ENCODE peak calls at places on chromosomes 6 and 20, in nine cellular contexts. I is T-cell; X is nephron progenitor cell; P is A673; C is stimulated activated CD4-positive, alpha-beta T cell treated with anti-CD3 and anti-CD28 coated beads, TNF-alpha, amount 100 ng/mL, for 1 hour; W is neural crest cell; H is progenitor cell of endocrine pancreas; K is BJ; J is Kasumi-1. N is an unnamed sample.

GRCh38 chr6:68654134-68654533 is 19.1 kb downstream of the ADGRB3 start:
- DNase-seq in C (no peak), J (no peak), W (no peak), K (no peak), I (no peak), P (no peak), X (no peak), H (no peak), N (no peak)

GRCh38 chr20:49267327-49267726 is 10.5 kb downstream of the ZNFX1 start:
- DNase-seq in W (no peak), K (no peak), H (no peak), J (no peak), X (no peak), C (no peak), P (no peak), I (no peak), N (no peak)

GRCh38 chr20:14193885-14194284 is 143.5 kb downstream of the FLRT3 start:
- DNase-seq in X (no peak), H (no peak), W (no peak), P (peak), K (no peak), I (no peak), C (no peak), J (no peak), N (no peak)

GRCh38 chr20:19524691-19525090 is 233.4 kb upstream of the RIN2 start:
- DNase-seq in C (no peak), K (no peak), I (no peak), X (no peak), P (no peak), J (no peak), H (no peak), W (no peak), N (no peak)

GRCh38 chr6:9192405-9192909 is 757.1 kb upstream of the SLC35B3 start:
- DNase-seq in P (no peak), K (no peak), I (no peak), C (no peak), J (no peak), H (no peak), W (no peak), X (no peak), N (no peak)

GRCh38 chr20:47338131-47338628 is 18.3 kb downstream of the ZMYND8 start:
- DNase-seq in H (no peak), X (no peak), P (no peak), K (no peak), I (no peak), J (no peak), W (no peak), C (no peak), N (no peak)

GRCh38 chr6:26328265-26328844 is 36.6 kb upstream of the BTN3A2 start:
- DNase-seq in W (no peak), C (no peak), H (no peak), K (no peak), P (peak), I (no peak), J (no peak), X (no peak), N (no peak)

GRCh38 chr20:19688031-19688806 is 69.8 kb upstream of the RIN2 start:
- DNase-seq in C (no peak), X (peak), I (no peak), J (no peak), K (peak), P (peak), W (peak), H (peak), N (no peak)

GRCh38 chr6:38284772-38285406 is 354.8 kb downstream of the BTBD9 start:
- DNase-seq in H (no peak), J (no peak), I (no peak), W (no peak), X (no peak), C (no peak), P (no peak), K (no peak), N (no peak)

GRCh38 chr6:156840606-156841005 is 63.4 kb downstream of the ARID1B start:
- DNase-seq in W (no peak), X (no peak), I (no peak), J (no peak), K (no peak), P (no peak), C (no peak), H (no peak), N (no peak)

GRCh38 chr6:114164206-114164605 is 178.6 kb downstream of the HS3ST5 start:
- DNase-seq in I (no peak), C (no peak), X (no peak), W (no peak), H (no peak), J (no peak), K (no peak), P (no peak), N (no peak)

GRCh38 chr6:8277769-8278168 is 157.6 kb downstream of the SLC35B3 start:
- DNase-seq in C (no peak), J (peak), X (peak), K (no peak), H (no peak), I (peak), P (no peak), W (peak), N (no peak)

GRCh38 chr6:7974932-7975763 is 64.6 kb upstream of the TXNDC5 start:
- DNase-seq in P (no peak), C (no peak), I (no peak), X (no peak), J (no peak), K (peak), H (no peak), W (no peak), N (peak)

GRCh38 chr6:108541843-108542795 is 18.6 kb upstream of the FOXO3 start:
- DNase-seq in X (peak), K (no peak), C (peak), I (peak), P (peak), W (peak), J (peak), H (peak), N (peak)

GRCh38 chr20:54208492-54209044 is 681 bp downstream of the PFDN4 start:
- DNase-seq in H (no peak), P (peak), K (no peak), J (peak), C (no peak), X (peak), W (no peak), I (no peak), N (no peak)

GRCh38 chr6:157648561-157648960 is 174.5 kb upstream of the SNX9 start:
- DNase-seq in X (no peak), H (no peak), P (no peak), J (no peak), K (no peak), I (no peak), W (no peak), C (no peak), N (no peak)

GRCh38 chr6:2036084-2037023 is 209.1 kb downstream of the GMDS start:
- DNase-seq in W (no peak), I (no peak), P (no peak), X (no peak), J (no peak), C (no peak), H (no peak), K (no peak), N (no peak)

GRCh38 chr20:46151936-46152335 is 33.8 kb downstream of the CD40 start:
- DNase-seq in P (no peak), C (no peak), I (no peak), J (no peak), H (no peak), X (peak), W (no peak), K (no peak), N (no peak)

GRCh38 chr6:53306819-53307347 is 41.9 kb downstream of the ELOVL5 start:
- DNase-seq in X (no peak), P (no peak), H (no peak), W (no peak), C (no peak), K (no peak), I (no peak), J (no peak), N (no peak)

GRCh38 chr6:157317129-157317814 is 6.0 kb downstream of the TMEM242 start:
- DNase-seq in K (peak), H (no peak), W (no peak), P (peak), J (no peak), I (no peak), X (no peak), C (no peak), N (peak)

GRCh38 chr6:146361367-146361924 is 182.2 kb upstream of the RAB32 start:
- DNase-seq in C (no peak), J (no peak), K (no peak), P (peak), H (no peak), W (no peak), X (no peak), I (no peak), N (no peak)

GRCh38 chr20:51507357-51508036 is 35.0 kb downstream of the NFATC2 start:
- DNase-seq in P (no peak), K (no peak), X (no peak), C (no peak), W (no peak), J (no peak), H (no peak), I (no peak), N (no peak)

GRCh38 chr20:39897058-39897457 is 792.0 kb downstream of the MAFB start:
- DNase-seq in H (no peak), P (no peak), W (no peak), I (no peak), X (no peak), C (no peak), K (peak), J (no peak), N (no peak)

GRCh38 chr20:58179432-58180099 is 48.9 kb downstream of the ANKRD60 start:
- DNase-seq in W (peak), C (peak), J (peak), P (peak), K (no peak), X (peak), H (peak), I (peak), N (peak)

GRCh38 chr6:32816746-32817204 is at the start of gene HLA-DOB:
- DNase-seq in J (no peak), I (no peak), W (no peak), K (no peak), P (peak), X (no peak), C (no peak), H (no peak), N (peak)

GRCh38 chr6:117449549-117450439 is 24.1 kb upstream of the ROS1 start:
- DNase-seq in W (peak), K (no peak), P (peak), J (peak), X (peak), C (peak), I (peak), H (peak), N (peak)

GRCh38 chr20:57588596-57588995 is 27.7 kb downstream of the PCK1 start:
- DNase-seq in C (no peak), X (no peak), H (no peak), W (no peak), P (no peak), J (no peak), K (no peak), I (no peak), N (no peak)